ENCODE peak calls at places on chromosomes 7 and 10, in four cellular contexts. M is WTC11, R is HS-27A, W is amniotic stem cell. Z is an unnamed sample.

GRCh38 chr10:33314788-33315561 is 19.5 kb downstream of the NRP1 start:
- DNase-seq in M (no peak), R (no peak), W (no peak), Z (peak)

GRCh38 chr10:76428541-76429330 is 997.3 kb downstream of the LRMDA start:
- DNase-seq in M (no peak), R (peak), W (peak), Z (peak)

GRCh38 chr7:43604251-43604650 is 21.3 kb downstream of the STK17A start:
- DNase-seq in M (no peak), R (no peak), W (no peak), Z (no peak)

GRCh38 chr10:131983780-131984179 is 2.1 kb upstream of the BNIP3 start:
- DNase-seq in M (no peak), R (no peak), W (peak), Z (peak)

GRCh38 chr10:28761084-28761875 is 84.0 kb downstream of the BAMBI start:
- DNase-seq in M (no peak), R (no peak), W (no peak), Z (no peak)

GRCh38 chr10:1739751-1740150 is 2.4 kb upstream of the ADARB2 start:
- DNase-seq in M (no peak), R (no peak), W (no peak), Z (no peak)

GRCh38 chr10:69807122-69807521 is 5.4 kb downstream of the COL13A1 start:
- DNase-seq in M (no peak), R (no peak), W (no peak), Z (peak)

GRCh38 chr10:126929391-126929790 is 24.2 kb downstream of the DOCK1 start:
- DNase-seq in M (no peak), R (no peak), W (no peak), Z (no peak)

GRCh38 chr7:45162311-45162845 is 4.8 kb downstream of the RAMP3 start:
- DNase-seq in M (no peak), R (no peak), W (no peak), Z (no peak)

GRCh38 chr10:60314306-60314940 is 75.3 kb downstream of the ANK3 start:
- DNase-seq in M (no peak), R (no peak), W (peak), Z (peak)

GRCh38 chr10:31317652-31318381 is 1.2 kb upstream of the ZEB1 start:
- DNase-seq in M (no peak), R (no peak), W (no peak), Z (no peak)

GRCh38 chr7:46512901-46513431 is 591.9 kb upstream of the IGFBP3 start:
- DNase-seq in M (no peak), R (no peak), W (no peak), Z (peak)

GRCh38 chr10:13990918-13991317 is 339.8 kb downstream of the FRMD4A start:
- DNase-seq in M (no peak), R (no peak), W (no peak), Z (peak)

GRCh38 chr10:47184724-47185330 is 115.2 kb upstream of the GDF10 start:
- DNase-seq in M (no peak), R (no peak), W (no peak), Z (no peak)

GRCh38 chr10:68212721-68213352 is 19.1 kb downstream of the ATOH7 start:
- DNase-seq in M (no peak), R (no peak), W (no peak), Z (peak)

GRCh38 chr10:456486-456885 is 233.0 kb downstream of the DIP2C start:
- DNase-seq in M (no peak), R (no peak), W (no peak), Z (no peak)

GRCh38 chr7:91569702-91570457 is 305.6 kb downstream of the FZD1 start:
- DNase-seq in M (no peak), R (no peak), W (no peak), Z (no peak)

GRCh38 chr7:22856437-22856836 is 33.8 kb upstream of the TOMM7 start:
- DNase-seq in M (no peak), R (no peak), W (no peak), Z (no peak)

GRCh38 chr10:78395162-78395561 is 361.5 kb downstream of the RPS24 start:
- DNase-seq in M (no peak), R (no peak), W (no peak), Z (no peak)

GRCh38 chr7:31553636-31554035 is 39.7 kb downstream of the ITPRID1 start:
- DNase-seq in M (no peak), R (no peak), W (no peak), Z (no peak)

GRCh38 chr10:72009430-72010081 is 45.4 kb downstream of the CHST3 start:
- DNase-seq in M (no peak), R (no peak), W (peak), Z (peak)

GRCh38 chr7:86282014-86282682 is 361.6 kb upstream of the GRM3 start:
- DNase-seq in M (peak), R (no peak), W (no peak), Z (no peak)

GRCh38 chr7:28732037-28732869 is 225.9 kb downstream of the TRIL start:
- DNase-seq in M (no peak), R (no peak), W (no peak), Z (peak)